ENCODE peak calls at places on chromosomes 6 and 20, in six cellular contexts. One of them, this sample, is unnamed.

GRCh38 chr6:17803409-17803808 is 96.7 kb upstream of the NUP153 start:
- DNase-seq in spleen: no peak
- DNase-seq in psoas muscle: no peak
- DNase-seq in CD8-positive, alpha-beta T cell: no peak
- DNase-seq in tibial nerve: no peak
- DNase-seq in CD4-positive, CD25-positive, alpha-beta regulatory T cell: no peak
- DNase-seq in this sample: no peak

GRCh38 chr6:166173292-166173951 is 5.8 kb upstream of the TBXT start:
- DNase-seq in spleen: no peak
- DNase-seq in psoas muscle: no peak
- DNase-seq in CD8-positive, alpha-beta T cell: no peak
- DNase-seq in tibial nerve: no peak
- DNase-seq in CD4-positive, CD25-positive, alpha-beta regulatory T cell: no peak
- DNase-seq in this sample: peak; percentile 11

GRCh38 chr6:167073679-167074274 is 49.1 kb upstream of the CCR6 start:
- DNase-seq in spleen: no peak
- DNase-seq in psoas muscle: no peak
- DNase-seq in CD8-positive, alpha-beta T cell: no peak
- DNase-seq in tibial nerve: no peak
- DNase-seq in CD4-positive, CD25-positive, alpha-beta regulatory T cell: no peak
- DNase-seq in this sample: no peak

GRCh38 chr20:56202493-56203077 is 45.9 kb upstream of the MC3R start:
- DNase-seq in spleen: no peak
- DNase-seq in psoas muscle: no peak
- DNase-seq in CD8-positive, alpha-beta T cell: no peak
- DNase-seq in tibial nerve: no peak
- DNase-seq in CD4-positive, CD25-positive, alpha-beta regulatory T cell: no peak
- DNase-seq in this sample: no peak

GRCh38 chr6:13334953-13335352 is 6.6 kb upstream of the TBC1D7 start:
- DNase-seq in spleen: no peak
- DNase-seq in psoas muscle: no peak
- DNase-seq in CD8-positive, alpha-beta T cell: no peak
- DNase-seq in tibial nerve: no peak
- DNase-seq in CD4-positive, CD25-positive, alpha-beta regulatory T cell: no peak
- DNase-seq in this sample: peak; percentile 78

GRCh38 chr6:157513004-157513603 is 132.1 kb downstream of the ZDHHC14 start:
- DNase-seq in spleen: no peak
- DNase-seq in psoas muscle: no peak
- DNase-seq in CD8-positive, alpha-beta T cell: no peak
- DNase-seq in tibial nerve: no peak
- DNase-seq in CD4-positive, CD25-positive, alpha-beta regulatory T cell: no peak
- DNase-seq in this sample: no peak

GRCh38 chr6:170449231-170449630 is 103.9 kb downstream of the PSMB1 start:
- DNase-seq in spleen: no peak
- DNase-seq in psoas muscle: no peak
- DNase-seq in CD8-positive, alpha-beta T cell: no peak
- DNase-seq in tibial nerve: no peak
- DNase-seq in CD4-positive, CD25-positive, alpha-beta regulatory T cell: no peak
- DNase-seq in this sample: no peak

GRCh38 chr20:49814057-49814675 is 1.5 kb downstream of the SLC9A8 start:
- DNase-seq in spleen: no peak
- DNase-seq in psoas muscle: no peak
- DNase-seq in CD8-positive, alpha-beta T cell: no peak
- DNase-seq in tibial nerve: no peak
- DNase-seq in CD4-positive, CD25-positive, alpha-beta regulatory T cell: no peak
- DNase-seq in this sample: no peak

GRCh38 chr6:3987072-3987471 is 91.9 kb downstream of the FAM217A start:
- DNase-seq in spleen: no peak
- DNase-seq in psoas muscle: no peak
- DNase-seq in CD8-positive, alpha-beta T cell: no peak
- DNase-seq in tibial nerve: no peak
- DNase-seq in CD4-positive, CD25-positive, alpha-beta regulatory T cell: no peak
- DNase-seq in this sample: no peak

GRCh38 chr6:158262755-158263154 is 49.5 kb upstream of the TULP4 start:
- DNase-seq in spleen: no peak
- DNase-seq in psoas muscle: no peak
- DNase-seq in CD8-positive, alpha-beta T cell: no peak
- DNase-seq in tibial nerve: no peak
- DNase-seq in CD4-positive, CD25-positive, alpha-beta regulatory T cell: no peak
- DNase-seq in this sample: no peak

GRCh38 chr6:169935348-169935718 is 183.9 kb downstream of the ERMARD start:
- DNase-seq in spleen: no peak
- DNase-seq in psoas muscle: no peak
- DNase-seq in CD8-positive, alpha-beta T cell: no peak
- DNase-seq in tibial nerve: no peak
- DNase-seq in CD4-positive, CD25-positive, alpha-beta regulatory T cell: no peak
- DNase-seq in this sample: peak; percentile 49

GRCh38 chr6:3775906-3776305 is 24.4 kb upstream of the PXDC1 start:
- DNase-seq in spleen: no peak
- DNase-seq in psoas muscle: no peak
- DNase-seq in CD8-positive, alpha-beta T cell: no peak
- DNase-seq in tibial nerve: no peak
- DNase-seq in CD4-positive, CD25-positive, alpha-beta regulatory T cell: no peak
- DNase-seq in this sample: no peak

GRCh38 chr6:31466466-31466865 is 31.5 kb upstream of the MICB start:
- DNase-seq in spleen: no peak
- DNase-seq in psoas muscle: no peak
- DNase-seq in CD8-positive, alpha-beta T cell: no peak
- DNase-seq in tibial nerve: no peak
- DNase-seq in CD4-positive, CD25-positive, alpha-beta regulatory T cell: no peak
- DNase-seq in this sample: no peak

GRCh38 chr6:31465718-31466117 is 32.2 kb upstream of the MICB start:
- DNase-seq in spleen: no peak
- DNase-seq in psoas muscle: no peak
- DNase-seq in CD8-positive, alpha-beta T cell: no peak
- DNase-seq in tibial nerve: no peak
- DNase-seq in CD4-positive, CD25-positive, alpha-beta regulatory T cell: no peak
- DNase-seq in this sample: no peak

GRCh38 chr6:121161881-121162280 is 172.4 kb downstream of the TBC1D32 start:
- DNase-seq in spleen: no peak
- DNase-seq in psoas muscle: no peak
- DNase-seq in CD8-positive, alpha-beta T cell: no peak
- DNase-seq in tibial nerve: no peak
- DNase-seq in CD4-positive, CD25-positive, alpha-beta regulatory T cell: no peak
- DNase-seq in this sample: no peak

GRCh38 chr6:16929814-16930213 is 168.6 kb upstream of the ATXN1 start:
- DNase-seq in spleen: no peak
- DNase-seq in psoas muscle: no peak
- DNase-seq in CD8-positive, alpha-beta T cell: no peak
- DNase-seq in tibial nerve: no peak
- DNase-seq in CD4-positive, CD25-positive, alpha-beta regulatory T cell: no peak
- DNase-seq in this sample: peak; percentile 16

GRCh38 chr6:40689181-40689580 is 102.0 kb upstream of the LRFN2 start:
- DNase-seq in spleen: no peak
- DNase-seq in psoas muscle: no peak
- DNase-seq in CD8-positive, alpha-beta T cell: no peak
- DNase-seq in tibial nerve: no peak
- DNase-seq in CD4-positive, CD25-positive, alpha-beta regulatory T cell: no peak
- DNase-seq in this sample: no peak

GRCh38 chr6:95690328-95690727 is 113.0 kb downstream of the MANEA start:
- DNase-seq in spleen: no peak
- DNase-seq in psoas muscle: no peak
- DNase-seq in CD8-positive, alpha-beta T cell: no peak
- DNase-seq in tibial nerve: no peak
- DNase-seq in CD4-positive, CD25-positive, alpha-beta regulatory T cell: peak; percentile 28
- DNase-seq in this sample: no peak

GRCh38 chr20:1657556-1658334 is at the start of gene SIRPG:
- DNase-seq in spleen: no peak
- DNase-seq in psoas muscle: no peak
- DNase-seq in CD8-positive, alpha-beta T cell: no peak
- DNase-seq in tibial nerve: no peak
- DNase-seq in CD4-positive, CD25-positive, alpha-beta regulatory T cell: peak; percentile 82
- DNase-seq in this sample: no peak

GRCh38 chr6:144559865-144560603 is 274.9 kb downstream of the UTRN start:
- DNase-seq in spleen: no peak
- DNase-seq in psoas muscle: no peak
- DNase-seq in CD8-positive, alpha-beta T cell: no peak
- DNase-seq in tibial nerve: no peak
- DNase-seq in CD4-positive, CD25-positive, alpha-beta regulatory T cell: peak; percentile 78
- DNase-seq in this sample: no peak

GRCh38 chr20:47257771-47258170 is 98.7 kb downstream of the ZMYND8 start:
- DNase-seq in spleen: no peak
- DNase-seq in psoas muscle: no peak
- DNase-seq in CD8-positive, alpha-beta T cell: no peak
- DNase-seq in tibial nerve: no peak
- DNase-seq in CD4-positive, CD25-positive, alpha-beta regulatory T cell: no peak
- DNase-seq in this sample: no peak

GRCh38 chr20:49165611-49166010 is 22.5 kb downstream of the STAU1 start:
- DNase-seq in spleen: no peak
- DNase-seq in psoas muscle: no peak
- DNase-seq in CD8-positive, alpha-beta T cell: no peak
- DNase-seq in tibial nerve: no peak
- DNase-seq in CD4-positive, CD25-positive, alpha-beta regulatory T cell: no peak
- DNase-seq in this sample: no peak

GRCh38 chr6:131954775-131955107 is 3.6 kb upstream of the CCN2 start:
- DNase-seq in spleen: no peak
- DNase-seq in psoas muscle: no peak
- DNase-seq in CD8-positive, alpha-beta T cell: no peak
- DNase-seq in tibial nerve: peak; percentile 28
- DNase-seq in CD4-positive, CD25-positive, alpha-beta regulatory T cell: no peak
- DNase-seq in this sample: peak; percentile 94

GRCh38 chr6:125203395-125203794 is 49.8 kb downstream of the TPD52L1 start:
- DNase-seq in spleen: no peak
- DNase-seq in psoas muscle: no peak
- DNase-seq in CD8-positive, alpha-beta T cell: no peak
- DNase-seq in tibial nerve: no peak
- DNase-seq in CD4-positive, CD25-positive, alpha-beta regulatory T cell: no peak
- DNase-seq in this sample: no peak

GRCh38 chr6:41427642-41428401 is 92.4 kb downstream of the NCR2 start:
- DNase-seq in spleen: peak; percentile 82
- DNase-seq in psoas muscle: peak; percentile 74
- DNase-seq in CD8-positive, alpha-beta T cell: peak; percentile 12
- DNase-seq in tibial nerve: no peak
- DNase-seq in CD4-positive, CD25-positive, alpha-beta regulatory T cell: no peak
- DNase-seq in this sample: peak; percentile 64

GRCh38 chr6:6781172-6781876 is 192.8 kb downstream of the LY86 start:
- DNase-seq in spleen: no peak
- DNase-seq in psoas muscle: peak; percentile 71
- DNase-seq in CD8-positive, alpha-beta T cell: no peak
- DNase-seq in tibial nerve: peak; percentile 56
- DNase-seq in CD4-positive, CD25-positive, alpha-beta regulatory T cell: no peak
- DNase-seq in this sample: peak; percentile 99

GRCh38 chr6:4884646-4885427 is 108.6 kb downstream of the CDYL start:
- DNase-seq in spleen: no peak
- DNase-seq in psoas muscle: no peak
- DNase-seq in CD8-positive, alpha-beta T cell: no peak
- DNase-seq in tibial nerve: no peak
- DNase-seq in CD4-positive, CD25-positive, alpha-beta regulatory T cell: no peak
- DNase-seq in this sample: no peak

GRCh38 chr6:87197547-87197946 is 42.2 kb downstream of the ZNF292 start:
- DNase-seq in spleen: no peak
- DNase-seq in psoas muscle: no peak
- DNase-seq in CD8-positive, alpha-beta T cell: no peak
- DNase-seq in tibial nerve: no peak
- DNase-seq in CD4-positive, CD25-positive, alpha-beta regulatory T cell: peak; percentile 42
- DNase-seq in this sample: no peak

GRCh38 chr6:142907017-142907470 is 37.9 kb downstream of the HIVEP2 start:
- DNase-seq in spleen: no peak
- DNase-seq in psoas muscle: no peak
- DNase-seq in CD8-positive, alpha-beta T cell: peak; percentile 18
- DNase-seq in tibial nerve: no peak
- DNase-seq in CD4-positive, CD25-positive, alpha-beta regulatory T cell: peak; percentile 75
- DNase-seq in this sample: no peak
- H3K4me3 ChIP-seq in spleen: peak overlapping the region; percentile 50
- H3K4me3 ChIP-seq in psoas muscle: peak overlapping the region; percentile 44
- H3K4me3 ChIP-seq in CD8-positive, alpha-beta T cell: peak overlapping the region; percentile 54
- H3K4me3 ChIP-seq in tibial nerve: no peak overlapping the region
- H3K4me3 ChIP-seq in CD4-positive, CD25-positive, alpha-beta regulatory T cell: peak overlapping the region; percentile 92
- H3K4me3 ChIP-seq in this sample: no peak overlapping the region

DNA sequence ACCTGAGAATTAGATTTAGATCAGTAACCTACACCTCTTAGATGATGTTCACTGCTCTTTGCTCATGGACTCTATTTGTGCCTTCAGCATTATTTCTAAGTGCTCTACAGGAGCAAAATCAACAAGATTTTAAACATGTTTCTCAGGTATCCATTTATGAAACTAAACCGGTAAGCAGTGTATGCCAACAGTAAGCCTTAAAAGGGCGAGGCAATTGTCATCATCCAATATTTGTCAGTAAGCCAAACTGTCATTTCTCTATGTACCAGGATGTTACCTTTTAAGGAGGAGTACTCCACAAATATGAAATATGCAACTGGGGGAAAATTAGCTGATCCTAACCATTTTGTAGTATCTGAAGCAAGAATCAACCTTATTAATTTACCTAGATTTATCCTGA is 69.6 kb upstream of the ZNF184 start:
- DNase-seq in spleen: no peak
- DNase-seq in psoas muscle: no peak
- DNase-seq in CD8-positive, alpha-beta T cell: no peak
- DNase-seq in tibial nerve: no peak
- DNase-seq in CD4-positive, CD25-positive, alpha-beta regulatory T cell: no peak
- DNase-seq in this sample: no peak
- H3K9me3 ChIP-seq in spleen: no peaks in the 10 kb centered on the region
- H3K9me3 ChIP-seq in psoas muscle: no peaks in the 10 kb centered on the region
- H3K9me3 ChIP-seq in CD8-positive, alpha-beta T cell: peaks cover 7% of the 10 kb centered on the region
- H3K9me3 ChIP-seq in tibial nerve: no peaks in the 10 kb centered on the region
- H3K9me3 ChIP-seq in CD4-positive, CD25-positive, alpha-beta regulatory T cell: peaks cover 13% of the 10 kb centered on the region
- H3K9me3 ChIP-seq in this sample: peaks cover 7% of the 10 kb centered on the region

GRCh38 chr20:53926428-53927028 is 143.9 kb downstream of the BCAS1 start:
- DNase-seq in spleen: no peak
- DNase-seq in psoas muscle: no peak
- DNase-seq in CD8-positive, alpha-beta T cell: no peak
- DNase-seq in tibial nerve: no peak
- DNase-seq in CD4-positive, CD25-positive, alpha-beta regulatory T cell: peak; percentile 34
- DNase-seq in this sample: peak; percentile 82
- H3K4me3 ChIP-seq in spleen: peak overlapping the region; percentile 39
- H3K4me3 ChIP-seq in psoas muscle: no peak overlapping the region
- H3K4me3 ChIP-seq in CD8-positive, alpha-beta T cell: no peak overlapping the region
- H3K4me3 ChIP-seq in tibial nerve: no peak overlapping the region
- H3K4me3 ChIP-seq in CD4-positive, CD25-positive, alpha-beta regulatory T cell: no peak overlapping the region
- H3K4me3 ChIP-seq in this sample: no peak overlapping the region

DNA sequence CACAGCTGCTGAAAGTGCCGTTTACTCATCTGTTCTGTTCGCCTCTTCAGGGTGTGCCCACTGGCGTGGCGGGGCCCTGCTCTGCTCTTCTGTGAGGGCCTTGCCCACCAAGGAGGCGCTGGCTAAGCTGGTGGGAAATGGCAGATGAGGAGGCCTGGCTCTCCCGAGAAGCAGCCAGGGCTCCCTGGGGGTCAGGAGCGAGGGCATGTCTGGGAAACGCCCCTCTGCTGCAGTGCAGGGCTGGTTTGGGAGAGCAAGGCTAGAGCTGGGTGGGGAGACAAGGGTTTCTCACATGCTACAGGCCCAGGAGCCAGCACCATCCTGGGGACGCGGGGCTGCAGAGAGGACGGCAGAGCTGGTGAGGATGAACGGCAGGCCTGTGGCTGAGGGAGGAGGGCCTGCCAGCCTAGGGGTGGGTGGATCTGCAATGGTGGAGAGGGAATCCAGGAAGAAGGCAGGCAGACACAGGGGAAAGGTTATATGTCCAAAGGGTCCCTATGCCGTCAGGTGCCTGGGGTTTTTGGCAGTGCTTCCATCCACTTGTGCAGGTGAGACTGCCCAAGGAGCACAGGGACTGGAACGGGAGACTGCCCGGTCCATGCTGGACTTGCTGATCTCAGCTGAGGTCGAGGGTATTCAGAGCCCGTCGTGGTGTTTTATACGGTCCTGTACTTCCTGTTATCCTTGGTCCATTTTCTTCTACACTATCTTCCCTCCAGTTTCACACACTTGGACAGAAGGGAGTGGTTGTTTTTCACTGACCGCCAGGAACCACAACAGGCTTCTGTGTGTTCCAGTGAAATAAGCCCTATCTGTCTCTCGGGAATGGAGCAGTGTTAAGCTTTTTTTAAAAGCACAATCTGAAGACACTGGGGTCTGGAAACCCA is 119.2 kb downstream of the SYCP2 start:
- DNase-seq in spleen: no peak
- DNase-seq in psoas muscle: no peak
- DNase-seq in CD8-positive, alpha-beta T cell: no peak
- DNase-seq in tibial nerve: peak; percentile 15
- DNase-seq in CD4-positive, CD25-positive, alpha-beta regulatory T cell: no peak
- DNase-seq in this sample: no peak
- H3K9me3 ChIP-seq in spleen: no peaks in the 10 kb centered on the region
- H3K9me3 ChIP-seq in psoas muscle: no peaks in the 10 kb centered on the region
- H3K9me3 ChIP-seq in CD8-positive, alpha-beta T cell: no peaks in the 10 kb centered on the region
- H3K9me3 ChIP-seq in tibial nerve: no peaks in the 10 kb centered on the region
- H3K9me3 ChIP-seq in CD4-positive, CD25-positive, alpha-beta regulatory T cell: no peaks in the 10 kb centered on the region
- H3K9me3 ChIP-seq in this sample: no peaks in the 10 kb centered on the region

This sample was measured in MG63.